ENCODE peak calls at places on chromosomes 12 and 14, in five cellular contexts. W, O, V, Q and C are unnamed samples.

GRCh38 chr14:64726585-64726890 is 22.3 kb downstream of the PLEKHG3 start:
- DNase-seq in O (no peak), V (peak; percentile 35), Q (no peak), W (no peak), C (no peak)

GRCh38 chr14:82388488-82388887 is 854.8 kb upstream of the SEL1L start:
- DNase-seq in Q (no peak), V (no peak), W (no peak), O (no peak), C (no peak)

GRCh38 chr12:30896461-30896860 is 30.1 kb upstream of the TSPAN11 start:
- DNase-seq in V (no peak), W (peak; percentile 51), O (no peak), Q (peak; percentile 38), C (peak; percentile 46)

GRCh38 chr12:104632724-104633181 is 176.0 kb downstream of the CHST11 start:
- DNase-seq in W (peak; percentile 5), V (no peak), Q (no peak), O (no peak), C (peak; percentile 17)

GRCh38 chr14:93960774-93961438 is 15.5 kb downstream of the ASB2 start:
- DNase-seq in Q (no peak), V (no peak), W (no peak), O (no peak), C (no peak)

GRCh38 chr12:95641299-95641947 is 90.1 kb upstream of the USP44 start:
- DNase-seq in O (no peak), W (no peak), V (no peak), Q (no peak), C (no peak)

GRCh38 chr12:113242018-113242418 is 20.8 kb downstream of the TPCN1 start:
- DNase-seq in W (no peak), O (no peak), Q (no peak), V (no peak), C (peak; percentile 70)

GRCh38 chr12:1906579-1906978 is 11.9 kb downstream of the CACNA2D4 start:
- DNase-seq in W (no peak), V (no peak), Q (no peak), O (no peak), C (no peak)

GRCh38 chr14:93030761-93031160 is 85.0 kb downstream of the ITPK1 start:
- DNase-seq in V (no peak), O (no peak), Q (no peak), W (no peak), C (no peak)

GRCh38 chr14:60238955-60239354 is 10.1 kb upstream of the PPM1A start:
- DNase-seq in V (no peak), W (no peak), Q (no peak), O (no peak), C (no peak)

GRCh38 chr14:103733651-103734050 is 18.0 kb downstream of the ZFYVE21 start:
- DNase-seq in W (no peak), V (no peak), O (no peak), Q (no peak), C (no peak)

GRCh38 chr14:71240154-71240553 is 332.9 kb downstream of the PCNX1 start:
- DNase-seq in V (no peak), Q (no peak), O (no peak), W (no peak), C (no peak)

GRCh38 chr12:4212845-4213244 is 60.7 kb upstream of the CCND2 start:
- DNase-seq in O (no peak), W (no peak), V (no peak), Q (no peak), C (no peak)

GRCh38 chr12:132966676-132967415 is 10.7 kb upstream of the ZNF605 start:
- DNase-seq in O (no peak), V (no peak), W (no peak), Q (no peak), C (no peak)

GRCh38 chr14:24693353-24693737 is 59.4 kb upstream of the GZMB start:
- DNase-seq in V (no peak), W (no peak), O (no peak), Q (no peak), C (no peak)

GRCh38 chr14:88553886-88554457 is 835 bp downstream of the PTPN21 start:
- DNase-seq in O (no peak), Q (peak; percentile 27), W (no peak), V (peak; percentile 7), C (no peak)

GRCh38 chr14:54025661-54026060 is 69.0 kb upstream of the BMP4 start:
- DNase-seq in Q (peak; percentile 22), V (peak; percentile 68), O (peak; percentile 28), W (no peak), C (no peak)

GRCh38 chr14:67973415-67973814 is 153.8 kb downstream of the RAD51B start:
- DNase-seq in O (no peak), V (peak; percentile 48), W (no peak), Q (peak; percentile 82), C (no peak)

GRCh38 chr14:90743826-90744225 is 72.4 kb downstream of the TTC7B start:
- DNase-seq in W (no peak), V (no peak), O (no peak), Q (no peak), C (no peak)

GRCh38 chr12:106304001-106304421 is 1.5 kb downstream of the TCP11L2 start:
- DNase-seq in O (no peak), Q (no peak), W (no peak), V (no peak), C (no peak)

GRCh38 chr12:20616093-20616492 is 79.0 kb upstream of the SLCO1C1 start:
- DNase-seq in V (no peak), W (no peak), O (no peak), Q (no peak), C (no peak)

GRCh38 chr14:22900088-22900799 is 17.2 kb downstream of the REM2 start:
- DNase-seq in W (peak; percentile 65), V (peak; percentile 71), O (peak; percentile 65), Q (peak; percentile 61), C (no peak)